ENCODE peak calls at places on chromosomes 16 and 17, in seven cellular contexts. C is mesenchymal stem cell, I is IMR-90, Z is trophoblast cell, D is neuronal stem cell, M is mesendoderm, R is H1. J is an unnamed sample. For H3K4me1, the result is how much of the 10 kb centered on the place peaks cover.

GRCh38 chr17:41734139-41734948 is at the start of gene HAP1:
- DNase-seq in C (peak), I (peak), Z (peak), D (peak), M (peak), R (peak), J (peak)

GRCh38 chr16:1119129-1119528 is 23.1 kb upstream of the C1QTNF8 start:
- DNase-seq in C (no peak), I (no peak), Z (no peak), D (no peak), M (no peak), R (no peak), J (no peak)

GRCh38 chr16:74608944-74609343 is 2.0 kb upstream of the GLG1 start:
- DNase-seq in C (no peak), I (no peak), Z (peak), D (no peak), M (peak), R (no peak), J (no peak)

GRCh38 chr17:45001310-45001709 is 33.2 kb upstream of the C1QL1 start:
- DNase-seq in C (no peak), I (no peak), Z (no peak), D (no peak), M (no peak), R (no peak), J (no peak)

GRCh38 chr16:25134306-25134705 is 22.8 kb downstream of the LCMT1 start:
- DNase-seq in C (no peak), I (no peak), Z (peak), D (no peak), M (no peak), R (no peak), J (no peak)

GRCh38 chr16:78742501-78743283 is 643.2 kb downstream of the WWOX start:
- DNase-seq in C (peak), I (peak), Z (peak), D (no peak), M (peak), R (no peak), J (no peak)

GRCh38 chr17:7260601-7261376 is 1.5 kb downstream of the CLDN7 start:
- DNase-seq in C (no peak), I (no peak), Z (peak), D (no peak), M (peak), R (peak), J (peak)

GRCh38 chr17:77734371-77735050 is 224.0 kb upstream of the TNRC6C start:
- DNase-seq in C (peak), I (peak), Z (no peak), D (no peak), M (peak), R (peak), J (peak)

GRCh38 chr17:83079340-83079747 is at the start of gene METRNL:
- DNase-seq in C (peak), I (peak), Z (no peak), D (peak), M (peak), R (peak), J (peak)

GRCh38 chr17:4604111-4604644 is 19.8 kb downstream of the SMTNL2 start:
- DNase-seq in C (peak), I (peak), Z (peak), D (no peak), M (no peak), R (no peak), J (no peak)

GRCh38 chr16:49513040-49513439 is 139.4 kb downstream of the C16orf78 start:
- DNase-seq in C (no peak), I (no peak), Z (no peak), D (no peak), M (peak), R (no peak), J (peak)

GRCh38 chr16:55437627-55438026 is 41.4 kb upstream of the MMP2 start:
- DNase-seq in C (no peak), I (peak), Z (peak), D (no peak), M (no peak), R (no peak), J (no peak)

GRCh38 chr16:79360267-79360666 is 240.3 kb downstream of the MAF start:
- DNase-seq in C (no peak), I (no peak), Z (peak), D (no peak), M (no peak), R (no peak), J (no peak)

GRCh38 chr16:16021020-16021419 is 71.6 kb downstream of the ABCC1 start:
- DNase-seq in C (no peak), I (no peak), Z (no peak), D (no peak), M (no peak), R (no peak), J (no peak)
- H3K27ac ChIP-seq in C (no peak), I (peak), Z (no peak), D (no peak), M (no peak), R (no peak), J (no peak)

GRCh38 chr17:76537578-76538280 is at the start of gene CYGB:
- DNase-seq in C (peak), I (no peak), Z (no peak), D (no peak), M (peak), R (no peak), J (no peak)

GRCh38 chr17:76538941-76539340 is 903 bp upstream of the PRCD start:
- DNase-seq in C (no peak), I (no peak), Z (no peak), D (no peak), M (no peak), R (no peak), J (no peak)

GRCh38 chr17:76538281-76538931 is 897 bp upstream of the CYGB start:
- DNase-seq in C (peak), I (no peak), Z (no peak), D (no peak), M (peak), R (no peak), J (peak)

GRCh38 chr17:76540381-76541300 is 797 bp downstream of the PRCD start:
- DNase-seq in C (peak), I (peak), Z (peak), D (peak), M (peak), R (peak), J (peak)

DNA sequence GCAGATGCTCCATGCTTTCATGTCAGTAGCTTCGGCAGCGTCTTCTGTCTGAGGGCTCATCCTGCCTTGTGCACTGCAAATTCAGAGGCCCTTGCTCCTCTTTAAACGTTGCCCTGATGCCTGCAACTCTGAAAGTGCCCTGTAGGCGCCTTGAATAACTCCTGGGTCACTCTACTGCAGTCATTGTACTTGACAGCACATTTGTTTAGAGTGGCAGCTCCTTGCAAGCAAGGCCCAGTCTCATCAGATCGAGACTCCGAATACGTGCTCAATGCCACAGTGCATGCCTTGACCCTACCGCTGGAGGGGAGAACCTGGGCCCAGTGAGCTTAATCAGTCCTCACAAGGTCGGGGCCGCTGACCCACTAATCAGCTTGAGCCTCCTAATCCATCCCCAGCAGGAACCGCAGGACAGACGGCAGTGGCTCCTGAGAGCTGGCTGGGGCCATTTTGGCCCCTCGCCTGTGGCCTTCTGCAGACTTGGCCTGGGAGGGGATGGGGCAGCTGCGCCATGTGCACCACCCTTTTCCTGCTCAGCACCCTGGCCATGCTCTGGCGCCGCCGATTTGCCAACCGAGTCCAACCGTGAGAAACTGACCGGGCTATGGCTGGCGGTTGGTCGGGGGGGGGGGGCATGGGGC is at the start of gene PRCD:
- DNase-seq in C (peak), I (no peak), Z (no peak), D (no peak), M (peak), R (no peak), J (peak)
- H3K4me1 ChIP-seq in C (under half), I (under half), Z (under half), D (under half), M (under half), R (under half), J (under half)

GRCh38 chr16:17939723-17940122 is 396.8 kb downstream of the NPIPA8 start:
- DNase-seq in C (no peak), I (no peak), Z (no peak), D (no peak), M (no peak), R (no peak), J (no peak)
- H2BK5ac ChIP-seq in C (no peak), I (no peak), Z (no peak), D (no peak), M (no peak), R (no peak), J (no peak)

GRCh38 chr17:57344261-57344660 is 87.9 kb downstream of the MSI2 start:
- DNase-seq in C (no peak), I (no peak), Z (no peak), D (no peak), M (no peak), R (no peak), J (no peak)
- H3K27ac ChIP-seq in C (no peak), I (no peak), Z (no peak), D (no peak), M (no peak), R (no peak), J (no peak)

GRCh38 chr17:50630524-50631194 is 4.0 kb upstream of the ABCC3 start:
- DNase-seq in C (no peak), I (no peak), Z (no peak), D (no peak), M (no peak), R (peak), J (peak)
- H3K4me1 ChIP-seq in C (under half), I (under half), Z (under half), D (under half), M (under half), R (under half), J (under half)

GRCh38 chr17:63153488-63153887 is 187.5 kb downstream of the TANC2 start:
- DNase-seq in C (no peak), I (no peak), Z (no peak), D (no peak), M (no peak), R (no peak), J (no peak)
- H2BK5ac ChIP-seq in C (no peak), I (no peak), Z (no peak), D (no peak), M (no peak), R (no peak), J (no peak)

DNA sequence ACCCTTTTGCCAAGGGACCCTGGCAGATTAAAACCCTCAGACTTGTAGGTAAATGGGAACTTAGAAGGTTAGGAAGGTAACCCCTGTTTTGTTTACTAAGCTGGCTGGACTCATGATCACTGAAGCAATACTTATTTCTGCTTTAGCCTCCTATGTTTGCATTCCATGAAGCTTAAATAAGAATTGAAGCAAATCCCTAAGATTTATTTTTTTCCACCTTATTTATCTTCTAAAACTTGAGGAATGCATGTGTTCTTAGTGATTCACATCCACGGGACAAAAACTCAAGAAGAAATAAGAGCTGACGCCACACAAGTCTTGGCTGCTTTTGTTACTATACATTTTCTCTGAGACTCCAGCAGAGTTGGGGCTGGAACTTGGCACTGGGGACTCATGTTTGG is 35.5 kb downstream of the CLUAP1 start:
- DNase-seq in C (peak), I (peak), Z (no peak), D (no peak), M (no peak), R (no peak), J (no peak)
- H3K27ac ChIP-seq in C (peak), I (peak), Z (no peak), D (no peak), M (no peak), R (no peak), J (no peak)

J was measured in H9.